ENCODE peak calls at places on chromosomes 16 and 17, in ten cellular contexts. J, N, P, G, D, C, L, A, E and K are unnamed samples.

GRCh38 chr16:87464691-87465300 is 28.0 kb downstream of the ZCCHC14 start:
- DNase-seq in J (no peak), N (no peak), P (peak), G (peak), D (no peak), C (no peak), L (no peak), A (peak), E (peak), K (no peak)

GRCh38 chr16:77967054-77968035 is 55.0 kb upstream of the CLEC3A start:
- DNase-seq in J (no peak), N (no peak), P (no peak), G (no peak), D (peak), C (no peak), L (no peak), A (no peak), E (no peak), K (no peak)

GRCh38 chr16:26951950-26952349 is 114.8 kb upstream of the C16orf82 start:
- DNase-seq in J (no peak), N (no peak), P (no peak), G (peak), D (peak), C (no peak), L (no peak), A (no peak), E (no peak), K (no peak)

GRCh38 chr16:65070831-65071230 is 51.0 kb downstream of the CDH11 start:
- DNase-seq in J (no peak), N (no peak), P (peak), G (peak), D (peak), C (no peak), L (peak), A (peak), E (no peak), K (no peak)

GRCh38 chr17:61393550-61393903 is 6.1 kb upstream of the TBX2 start:
- DNase-seq in J (no peak), N (no peak), P (no peak), G (no peak), D (peak), C (no peak), L (peak), A (no peak), E (no peak), K (no peak)

GRCh38 chr16:5428932-5429331 is 331.3 kb upstream of the EEF2KMT start:
- DNase-seq in J (no peak), N (no peak), P (no peak), G (no peak), D (peak), C (no peak), L (peak), A (no peak), E (no peak), K (no peak)

GRCh38 chr17:43579570-43580140 is 33.5 kb upstream of the ETV4 start:
- DNase-seq in J (no peak), N (no peak), P (no peak), G (peak), D (no peak), C (no peak), L (no peak), A (peak), E (no peak), K (no peak)

GRCh38 chr17:39107973-39108372 is 43.5 kb downstream of the PLXDC1 start:
- DNase-seq in J (no peak), N (no peak), P (no peak), G (no peak), D (no peak), C (no peak), L (no peak), A (no peak), E (no peak), K (no peak)

GRCh38 chr17:57338257-57338919 is 82.1 kb downstream of the MSI2 start:
- DNase-seq in J (no peak), N (no peak), P (no peak), G (peak), D (peak), C (peak), L (no peak), A (no peak), E (no peak), K (no peak)

GRCh38 chr16:88141580-88141979 is 190.3 kb downstream of the BANP start:
- DNase-seq in J (no peak), N (no peak), P (no peak), G (no peak), D (no peak), C (no peak), L (no peak), A (no peak), E (no peak), K (no peak)

GRCh38 chr16:50316102-50316847 is 49.9 kb downstream of the ADCY7 start:
- DNase-seq in J (no peak), N (no peak), P (no peak), G (no peak), D (no peak), C (no peak), L (no peak), A (no peak), E (no peak), K (no peak)

GRCh38 chr16:65117701-65118448 is 4.0 kb downstream of the CDH11 start:
- DNase-seq in J (peak), N (no peak), P (peak), G (peak), D (peak), C (peak), L (peak), A (peak), E (peak), K (peak)

GRCh38 chr16:50567651-50568050 is 19.5 kb downstream of the NKD1 start:
- DNase-seq in J (no peak), N (no peak), P (no peak), G (no peak), D (no peak), C (no peak), L (no peak), A (no peak), E (no peak), K (no peak)

GRCh38 chr16:6019490-6019991 is 921.9 kb upstream of the EEF2KMT start:
- DNase-seq in J (no peak), N (no peak), P (no peak), G (peak), D (peak), C (no peak), L (no peak), A (no peak), E (no peak), K (no peak)

GRCh38 chr16:4931381-4931780 is 5.6 kb downstream of the PPL start:
- DNase-seq in J (no peak), N (no peak), P (no peak), G (no peak), D (no peak), C (no peak), L (no peak), A (no peak), E (no peak), K (no peak)

GRCh38 chr17:38428150-38428642 is at the start of gene ARHGAP23:
- DNase-seq in J (peak), N (peak), P (peak), G (peak), D (peak), C (no peak), L (peak), A (peak), E (peak), K (peak)